ENCODE peak calls at places on chromosomes 6 and 20, in ten cellular contexts. T is cardiac muscle cell; B is transverse colon; D is ovary; I is gastrocnemius medialis; L is CD4-positive, CD25-positive, alpha-beta regulatory T cell; U is uterus; Z is CD8-positive, alpha-beta T cell; E is OCI-LY7; K is Peyer's patch. F is an unnamed sample.

GRCh38 chr6:158475344-158476302 is 84.3 kb upstream of the TMEM181 start:
- DNase-seq in T (no peak), B (peak; percentile 26), D (no peak), I (no peak), L (no peak), U (peak; percentile 16), Z (no peak), E (no peak), K (no peak), F (no peak)

GRCh38 chr6:53111865-53112264 is 36.8 kb downstream of the GCM1 start:
- DNase-seq in T (no peak), B (no peak), D (no peak), I (no peak), L (no peak), U (no peak), Z (no peak), E (peak; percentile 12), K (no peak), F (no peak)

GRCh38 chr20:61760321-61761112 is 305.2 kb downstream of the TAF4 start:
- DNase-seq in T (no peak), B (no peak), D (no peak), I (no peak), L (no peak), U (no peak), Z (no peak), E (no peak), K (peak; percentile 19), F (no peak)

GRCh38 chr20:57190536-57191265 is 75.7 kb downstream of the BMP7 start:
- DNase-seq in T (no peak), B (no peak), D (no peak), I (no peak), L (no peak), U (no peak), Z (no peak), E (no peak), K (no peak), F (no peak)

GRCh38 chr6:44493593-44493992 is 106.1 kb downstream of the CDC5L start:
- DNase-seq in T (no peak), B (no peak), D (no peak), I (no peak), L (no peak), U (no peak), Z (no peak), E (no peak), K (no peak), F (no peak)

GRCh38 chr6:114033606-114034005 is 62.7 kb upstream of the HDAC2 start:
- DNase-seq in T (no peak), B (no peak), D (no peak), I (no peak), L (no peak), U (no peak), Z (no peak), E (no peak), K (no peak), F (no peak)

GRCh38 chr20:57559658-57560553 is 1.0 kb upstream of the PCK1 start:
- DNase-seq in T (no peak), B (peak; percentile 57), D (no peak), I (no peak), L (no peak), U (no peak), Z (no peak), E (no peak), K (no peak), F (no peak)

GRCh38 chr20:21505161-21505809 is 8.6 kb downstream of the NKX2-2 start:
- DNase-seq in T (peak; percentile 84), B (peak; percentile 69), D (peak; percentile 43), I (peak; percentile 20), L (peak; percentile 79), U (peak; percentile 41), Z (peak; percentile 86), E (peak; percentile 60), K (peak; percentile 78), F (no peak)

GRCh38 chr6:105402090-105402980 is 547 bp downstream of the PREP start:
- DNase-seq in T (no peak), B (peak; percentile 29), D (no peak), I (peak; percentile 13), L (peak; percentile 34), U (no peak), Z (peak; percentile 6), E (peak; percentile 49), K (no peak), F (no peak)

GRCh38 chr20:44959082-44959895 is 908 bp downstream of the TOMM34 start:
- DNase-seq in T (peak; percentile 30), B (peak; percentile 23), D (peak; percentile 33), I (no peak), L (peak; percentile 39), U (no peak), Z (peak; percentile 58), E (peak; percentile 55), K (no peak), F (no peak)

GRCh38 chr6:144736763-144737162 is 451.6 kb downstream of the UTRN start:
- DNase-seq in T (no peak), B (no peak), D (no peak), I (no peak), L (no peak), U (no peak), Z (no peak), E (no peak), K (no peak), F (no peak)

GRCh38 chr6:55180258-55180657 is 5.9 kb downstream of the HCRTR2 start:
- DNase-seq in T (no peak), B (no peak), D (no peak), I (no peak), L (no peak), U (no peak), Z (no peak), E (no peak), K (no peak), F (no peak)

GRCh38 chr20:11205769-11206362 is 532.1 kb upstream of the JAG1 start:
- DNase-seq in T (no peak), B (no peak), D (no peak), I (no peak), L (no peak), U (no peak), Z (no peak), E (no peak), K (no peak), F (no peak)

GRCh38 chr20:20781029-20781428 is 68.6 kb upstream of the RALGAPA2 start:
- DNase-seq in T (no peak), B (no peak), D (no peak), I (peak; percentile 38), L (no peak), U (no peak), Z (no peak), E (no peak), K (no peak), F (no peak)

GRCh38 chr20:45890077-45890996 is 671 bp downstream of the NEURL2 start:
- DNase-seq in T (peak; percentile 91), B (peak; percentile 85), D (peak; percentile 89), I (peak; percentile 56), L (peak; percentile 52), U (peak; percentile 84), Z (peak; percentile 53), E (peak; percentile 21), K (peak; percentile 83), F (no peak)

GRCh38 chr6:74280130-74280692 is 584.2 kb downstream of the CD109 start:
- DNase-seq in T (no peak), B (no peak), D (no peak), I (no peak), L (no peak), U (no peak), Z (no peak), E (no peak), K (no peak), F (no peak)

DNA sequence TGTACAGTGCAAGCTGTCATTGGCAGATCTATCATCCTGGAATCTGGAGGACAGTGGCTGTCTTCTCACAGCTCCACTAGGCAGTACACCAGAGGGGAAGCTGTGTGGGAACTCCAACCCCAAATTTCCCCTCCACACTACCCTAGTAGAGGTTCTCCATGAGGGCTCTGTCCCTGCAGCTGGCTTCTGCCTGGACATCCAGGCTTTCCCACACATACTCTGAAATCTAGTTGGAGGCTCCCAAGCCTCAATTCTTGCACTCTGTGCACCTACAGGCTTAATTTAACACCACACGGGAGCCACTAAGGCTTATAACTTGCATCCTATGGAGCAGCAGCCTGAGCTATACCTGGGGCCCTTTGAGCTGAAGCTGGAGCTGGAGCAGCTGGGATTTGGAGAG is 43.0 kb upstream of the TRIM39 start:
- DNase-seq in T (no peak), B (no peak), D (no peak), I (no peak), L (no peak), U (no peak), Z (no peak), E (no peak), K (no peak), F (no peak)
- H3K9me3 ChIP-seq in T (no peaks in the 10 kb centered on the region), B (peaks cover 88% of the 10 kb centered on the region), D (peaks cover 5% of the 10 kb centered on the region), I (peaks cover 4% of the 10 kb centered on the region), L (peaks cover 82% of the 10 kb centered on the region), U (no peaks in the 10 kb centered on the region), Z (peaks cover 21% of the 10 kb centered on the region), E (peaks cover 55% of the 10 kb centered on the region), K (peaks cover 71% of the 10 kb centered on the region), F (peaks cover 70% of the 10 kb centered on the region)

GRCh38 chr6:125612400-125612846 is 137.0 kb upstream of the HEY2 start:
- DNase-seq in T (no peak), B (no peak), D (no peak), I (no peak), L (no peak), U (no peak), Z (no peak), E (no peak), K (no peak), F (no peak)
- H3K27ac ChIP-seq in T (peak overlapping the region; percentile 72), B (no peak overlapping the region), D (no peak overlapping the region), I (no peak overlapping the region), L (no peak overlapping the region), U (no peak overlapping the region), Z (no peak overlapping the region), E (no peak overlapping the region), K (no peak overlapping the region), F (no peak overlapping the region)

GRCh38 chr20:39523405-39523804 is 561.3 kb downstream of the DHX35 start:
- DNase-seq in T (no peak), B (no peak), D (no peak), I (no peak), L (no peak), U (no peak), Z (no peak), E (no peak), K (no peak), F (no peak)

GRCh38 chr20:39516964-39517363 is 554.8 kb downstream of the DHX35 start:
- DNase-seq in T (no peak), B (no peak), D (no peak), I (no peak), L (no peak), U (no peak), Z (no peak), E (no peak), K (no peak), F (no peak)

GRCh38 chr20:39524371-39524911 is 562.3 kb downstream of the DHX35 start:
- DNase-seq in T (no peak), B (no peak), D (no peak), I (peak; percentile 7), L (no peak), U (no peak), Z (no peak), E (no peak), K (no peak), F (no peak)

GRCh38 chr20:39518649-39519048 is 556.5 kb downstream of the DHX35 start:
- DNase-seq in T (no peak), B (no peak), D (no peak), I (no peak), L (no peak), U (no peak), Z (no peak), E (no peak), K (no peak), F (no peak)
- H3K9me3 ChIP-seq in T (no peaks in the 10 kb centered on the region), B (no peaks in the 10 kb centered on the region), D (no peaks in the 10 kb centered on the region), I (no peaks in the 10 kb centered on the region), L (no peaks in the 10 kb centered on the region), U (no peaks in the 10 kb centered on the region), Z (no peaks in the 10 kb centered on the region), E (no peaks in the 10 kb centered on the region), K (no peaks in the 10 kb centered on the region), F (no peaks in the 10 kb centered on the region)

GRCh38 chr6:90296346-90297123 is at the start of gene BACH2:
- DNase-seq in T (peak; percentile 96), B (peak; percentile 93), D (peak; percentile 96), I (peak; percentile 83), L (peak; percentile 91), U (peak; percentile 88), Z (peak; percentile 97), E (peak; percentile 98), K (peak; percentile 85), F (peak; percentile 75)
- H3K27ac ChIP-seq in T (peak within 1 kb of the TSS; percentile 62), B (peak within 1 kb of the TSS; percentile 83), D (peak within 1 kb of the TSS; percentile 94), I (peak within 1 kb of the TSS; percentile 91), L (peak within 1 kb of the TSS; percentile 85), U (peak within 1 kb of the TSS; percentile 99), Z (peak within 1 kb of the TSS; percentile 88), E (peak within 1 kb of the TSS; percentile 82), K (peak within 1 kb of the TSS; percentile 87), F (peak within 1 kb of the TSS; percentile 84)

F was measured in esophagus squamous epithelium.